ENCODE peak calls at places on chromosomes 12 and 14, in nine cellular contexts. V, S, C, F, I, O, N, Q and W are unnamed samples.

GRCh38 chr12:52353766-52354165 is 13.5 kb downstream of the KRT85 start:
- DNase-seq in V (no peak), S (no peak), C (no peak), F (no peak), I (no peak), O (no peak), N (no peak), Q (no peak), W (no peak)

GRCh38 chr12:112352921-112353320 is 29.3 kb downstream of the HECTD4 start:
- DNase-seq in V (peak), S (no peak), C (no peak), F (no peak), I (peak), O (no peak), N (no peak), Q (no peak), W (no peak)

GRCh38 chr12:42420385-42420784 is 94.4 kb downstream of the PPHLN1 start:
- DNase-seq in V (no peak), S (no peak), C (no peak), F (no peak), I (no peak), O (no peak), N (no peak), Q (no peak), W (no peak)

GRCh38 chr12:127381043-127381668 is 885.8 kb upstream of the TMEM132C start:
- DNase-seq in V (peak), S (peak), C (no peak), F (peak), I (peak), O (peak), N (peak), Q (peak), W (peak)

GRCh38 chr14:70856851-70857498 is 47.7 kb upstream of the MAP3K9 start:
- DNase-seq in V (peak), S (no peak), C (peak), F (no peak), I (peak), O (no peak), N (peak), Q (no peak), W (no peak)

GRCh38 chr14:43369710-43370109 is 1137.4 kb downstream of the FSCB start:
- DNase-seq in V (no peak), S (no peak), C (no peak), F (no peak), I (no peak), O (no peak), N (no peak), Q (no peak), W (no peak)

GRCh38 chr14:105203057-105203494 is 22.0 kb upstream of the NUDT14 start:
- DNase-seq in V (peak), S (peak), C (peak), F (peak), I (peak), O (peak), N (peak), Q (peak), W (peak)

GRCh38 chr12:116544656-116545055 is 14.5 kb upstream of the MAP1LC3B2 start:
- DNase-seq in V (no peak), S (no peak), C (no peak), F (no peak), I (no peak), O (no peak), N (peak), Q (no peak), W (no peak)

GRCh38 chr14:24504425-24504824 is 3.6 kb downstream of the CMA1 start:
- DNase-seq in V (no peak), S (no peak), C (no peak), F (no peak), I (no peak), O (no peak), N (no peak), Q (no peak), W (no peak)

GRCh38 chr12:67517181-67517887 is 131.2 kb upstream of the DYRK2 start:
- DNase-seq in V (peak), S (no peak), C (no peak), F (peak), I (peak), O (peak), N (peak), Q (peak), W (no peak)

GRCh38 chr12:58774731-58775130 is 145.6 kb downstream of the LRIG3 start:
- DNase-seq in V (no peak), S (no peak), C (no peak), F (no peak), I (no peak), O (no peak), N (no peak), Q (no peak), W (no peak)

GRCh38 chr14:39419272-39419671 is 13.0 kb downstream of the FBXO33 start:
- DNase-seq in V (peak), S (no peak), C (no peak), F (no peak), I (no peak), O (no peak), N (peak), Q (no peak), W (no peak)
- TF ChIP-seq CTCF in V (no peak), S (no peak), C (no peak), F (no peak), I (no peak), O (no peak), N (peak), Q (no peak), W (no peak)

GRCh38 chr12:124160102-124160501 is 134.8 kb upstream of the RFLNA start:
- DNase-seq in V (no peak), S (no peak), C (no peak), F (no peak), I (no peak), O (no peak), N (no peak), Q (no peak), W (no peak)

GRCh38 chr12:124167141-124167540 is 127.8 kb upstream of the RFLNA start:
- DNase-seq in V (no peak), S (no peak), C (no peak), F (no peak), I (no peak), O (no peak), N (no peak), Q (no peak), W (no peak)

GRCh38 chr12:124165695-124166094 is 129.2 kb upstream of the RFLNA start:
- DNase-seq in V (no peak), S (no peak), C (no peak), F (no peak), I (no peak), O (no peak), N (no peak), Q (no peak), W (no peak)

GRCh38 chr12:124159655-124160054 is 135.2 kb upstream of the RFLNA start:
- DNase-seq in V (no peak), S (no peak), C (no peak), F (no peak), I (no peak), O (no peak), N (no peak), Q (no peak), W (no peak)

DNA sequence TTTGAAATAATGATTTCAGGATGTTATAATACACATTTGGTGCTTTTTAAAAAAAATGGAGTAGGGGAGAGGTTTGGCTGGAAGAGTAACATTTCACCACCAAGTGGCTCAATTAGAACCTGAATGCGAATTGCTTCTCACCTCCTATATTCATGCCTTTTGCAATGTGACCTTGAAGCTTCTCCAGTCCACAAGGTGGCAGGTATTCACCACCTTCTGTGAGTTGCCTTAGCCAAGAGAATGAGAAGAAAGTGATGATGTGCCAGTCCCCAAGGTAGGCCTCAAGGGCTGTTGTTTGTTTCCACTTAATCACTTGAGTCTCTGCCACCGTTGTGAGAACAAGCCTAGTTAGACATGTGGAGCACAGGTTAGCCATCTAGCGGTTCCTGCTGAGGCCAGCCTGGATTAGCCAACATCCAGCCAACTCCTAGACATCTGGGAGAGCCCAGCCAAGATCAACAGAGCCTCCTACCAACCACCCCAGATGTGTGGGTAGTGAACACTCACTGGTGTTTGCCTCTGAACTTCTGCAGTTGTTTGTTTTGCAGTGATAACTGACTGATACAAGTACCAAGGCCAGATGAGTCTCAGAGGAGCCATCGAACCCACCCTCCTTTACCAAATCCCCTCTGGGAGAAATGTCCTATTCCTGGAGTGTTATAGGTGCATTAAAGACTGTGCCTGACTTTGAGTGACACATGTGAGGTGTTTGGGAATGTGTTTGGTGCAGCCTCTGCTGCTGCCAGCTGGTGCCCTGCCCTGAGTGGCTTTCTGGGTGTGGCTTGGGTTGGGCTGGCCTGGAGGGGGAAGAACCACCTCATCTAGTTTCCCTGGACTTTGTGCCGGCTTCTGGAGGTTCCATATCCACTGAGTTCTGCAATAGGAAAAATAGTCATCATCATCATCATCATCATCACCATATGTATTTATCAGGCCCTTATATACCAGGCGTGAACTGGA is 132.5 kb upstream of the RFLNA start:
- DNase-seq in V (peak), S (no peak), C (no peak), F (no peak), I (peak), O (peak), N (peak), Q (no peak), W (no peak)
- TF ChIP-seq CTCF in V (no peak), S (peak), C (no peak), F (no peak), I (no peak), O (no peak), N (no peak), Q (no peak), W (no peak)

GRCh38 chr14:80781968-80782367 is 159.6 kb downstream of the CEP128 start:
- DNase-seq in V (no peak), S (no peak), C (no peak), F (no peak), I (no peak), O (no peak), N (peak), Q (no peak), W (no peak)

GRCh38 chr14:80776186-80776585 is 165.4 kb downstream of the CEP128 start:
- DNase-seq in V (no peak), S (no peak), C (no peak), F (no peak), I (no peak), O (no peak), N (no peak), Q (no peak), W (no peak)

GRCh38 chr14:80772504-80772903 is 169.0 kb downstream of the CEP128 start:
- DNase-seq in V (no peak), S (no peak), C (no peak), F (no peak), I (no peak), O (no peak), N (no peak), Q (no peak), W (no peak)

DNA sequence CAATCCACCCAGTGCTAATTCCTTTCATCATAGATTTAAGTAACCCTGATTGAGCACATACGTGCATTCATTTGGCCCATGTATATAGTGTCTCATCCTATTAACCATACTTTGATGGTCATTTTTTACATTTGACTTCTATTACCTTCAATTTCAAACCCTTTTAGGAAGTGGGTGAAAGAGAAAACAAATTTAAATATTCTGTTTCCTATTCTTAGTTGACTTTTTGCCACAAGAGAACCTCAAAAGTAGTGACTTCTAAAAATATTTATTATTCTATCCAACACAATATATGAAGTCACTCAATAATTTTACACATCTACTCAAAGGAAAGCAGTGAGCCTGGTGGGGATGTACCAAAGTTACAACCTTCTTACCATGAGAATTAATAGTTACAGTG is 164.9 kb downstream of the CEP128 start:
- DNase-seq in V (no peak), S (no peak), C (no peak), F (no peak), I (no peak), O (no peak), N (no peak), Q (no peak), W (no peak)
- TF ChIP-seq CTCF in V (no peak), S (no peak), C (no peak), F (no peak), I (no peak), O (no peak), N (no peak), Q (no peak), W (no peak)

GRCh38 chr14:52950898-52951729 is at the start of gene FERMT2:
- DNase-seq in V (peak), S (peak), C (peak), F (peak), I (peak), O (peak), N (peak), Q (peak), W (peak)

GRCh38 chr14:52950410-52950897 is 396 bp downstream of the FERMT2 start:
- DNase-seq in V (peak), S (peak), C (peak), F (peak), I (peak), O (peak), N (peak), Q (peak), W (peak)

GRCh38 chr14:52949711-52950409 is 990 bp downstream of the FERMT2 start:
- DNase-seq in V (peak), S (no peak), C (peak), F (no peak), I (peak), O (no peak), N (peak), Q (peak), W (no peak)

GRCh38 chr14:52949249-52949648 is 1.6 kb downstream of the FERMT2 start:
- DNase-seq in V (no peak), S (no peak), C (no peak), F (no peak), I (no peak), O (no peak), N (no peak), Q (no peak), W (no peak)

GRCh38 chr14:52951730-52952481 is 1.1 kb upstream of the FERMT2 start:
- DNase-seq in V (peak), S (peak), C (peak), F (no peak), I (peak), O (peak), N (peak), Q (peak), W (no peak)
- TF ChIP-seq CTCF in V (peak), S (peak), C (peak), F (no peak), I (peak), O (no peak), N (peak), Q (peak), W (peak)

DNA sequence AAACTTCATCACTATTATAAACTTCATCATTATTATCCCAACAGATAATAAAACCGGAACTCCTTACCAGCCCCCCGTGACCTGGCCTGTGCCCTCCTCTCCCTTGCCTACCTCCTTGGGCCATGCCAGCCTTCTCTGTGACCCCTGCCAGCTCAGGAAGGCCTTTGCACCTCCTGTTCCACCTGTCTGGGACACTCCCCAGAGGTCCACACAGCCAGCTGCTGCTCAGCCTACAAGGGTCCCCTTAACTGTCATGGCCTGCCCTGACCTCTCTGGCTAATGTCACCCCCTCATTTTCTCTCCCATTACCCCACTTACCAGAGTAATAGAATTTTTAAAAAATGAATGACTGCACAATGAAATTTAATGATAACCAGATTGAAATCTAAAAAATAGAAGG is 121.0 kb downstream of the NCOR2 start:
- DNase-seq in V (no peak), S (no peak), C (no peak), F (no peak), I (no peak), O (no peak), N (no peak), Q (no peak), W (no peak)
- TF ChIP-seq CTCF in V (no peak), S (no peak), C (no peak), F (no peak), I (no peak), O (no peak), N (no peak), Q (no peak), W (no peak)

GRCh38 chr12:123427036-123427769 is 9.3 kb downstream of the RILPL2 start:
- DNase-seq in V (no peak), S (no peak), C (no peak), F (no peak), I (no peak), O (no peak), N (no peak), Q (no peak), W (no peak)

DNA sequence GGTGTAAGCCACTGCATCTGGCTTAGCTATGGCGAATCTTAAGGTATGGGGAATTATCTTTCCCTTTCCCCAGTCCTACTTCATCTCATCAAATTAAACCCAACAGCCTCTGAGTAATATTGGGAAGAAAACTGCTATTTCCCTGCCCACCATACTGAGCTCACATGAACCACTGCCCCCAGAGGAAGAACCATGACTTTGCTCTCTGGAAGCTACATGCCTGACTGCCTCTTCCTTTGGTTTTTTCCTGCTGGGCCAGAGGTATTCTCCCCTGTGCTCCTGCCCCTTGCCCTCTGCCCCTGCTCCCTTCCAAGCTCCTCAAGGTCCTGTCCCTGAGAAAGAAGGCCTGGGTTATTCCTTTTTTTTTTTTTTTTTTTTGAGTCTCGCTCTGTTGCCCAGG is 15.2 kb downstream of the RILPL2 start:
- DNase-seq in V (no peak), S (no peak), C (no peak), F (no peak), I (no peak), O (no peak), N (no peak), Q (no peak), W (no peak)
- TF ChIP-seq CTCF in V (no peak), S (peak), C (no peak), F (no peak), I (no peak), O (no peak), N (no peak), Q (no peak), W (no peak)

GRCh38 chr12:13405961-13406703 is 209.6 kb downstream of the EMP1 start:
- DNase-seq in V (no peak), S (no peak), C (no peak), F (no peak), I (no peak), O (no peak), N (no peak), Q (no peak), W (no peak)
- TF ChIP-seq CTCF in V (no peak), S (no peak), C (no peak), F (no peak), I (no peak), O (no peak), N (no peak), Q (no peak), W (no peak)